ENCODE peak calls at places on chromosomes 6 and 20, in four cellular contexts. B is GM12865, C is body of pancreas, X is tibial nerve. F is an unnamed sample.

GRCh38 chr20:43748274-43748673 is 21.5 kb upstream of the GTSF1L start:
- DNase-seq in X (no peak), C (no peak), B (no peak), F (no peak)

GRCh38 chr6:73516712-73517489 is 3.9 kb downstream of the EEF1A1 start:
- DNase-seq in X (no peak), B (peak), C (no peak), F (no peak)

GRCh38 chr6:6972456-6972855 is 135.3 kb upstream of the RREB1 start:
- DNase-seq in B (no peak), C (no peak), X (no peak), F (no peak)

GRCh38 chr20:44709797-44710196 is 5.4 kb upstream of the CCN5 start:
- DNase-seq in B (no peak), C (no peak), X (no peak), F (no peak)

GRCh38 chr6:152750694-152751093 is at the start of gene VIP:
- DNase-seq in C (no peak), B (peak), X (no peak), F (no peak)

GRCh38 chr6:83867527-83868161 is 8.2 kb downstream of the CYB5R4 start:
- DNase-seq in C (peak), X (peak), B (peak), F (peak)

GRCh38 chr6:5537132-5537531 is 275.8 kb downstream of the FARS2 start:
- DNase-seq in C (no peak), X (no peak), B (no peak), F (no peak)

GRCh38 chr6:8579372-8579771 is 144.0 kb upstream of the SLC35B3 start:
- DNase-seq in C (no peak), X (no peak), B (no peak), F (no peak)

GRCh38 chr20:45011108-45011526 is 44.8 kb downstream of the STK4 start:
- DNase-seq in X (peak), B (peak), C (peak), F (no peak)

GRCh38 chr6:169212436-169212835 is 41.2 kb downstream of the THBS2 start:
- DNase-seq in X (no peak), C (no peak), B (no peak), F (no peak)

GRCh38 chr20:63491635-63492230 is 7.2 kb downstream of the EEF1A2 start:
- DNase-seq in B (no peak), X (no peak), C (no peak), F (no peak)

GRCh38 chr6:167661456-167662103 is 165.1 kb upstream of the AFDN start:
- DNase-seq in B (no peak), C (peak), X (no peak), F (no peak)

GRCh38 chr6:20673458-20673857 is 139.2 kb downstream of the CDKAL1 start:
- DNase-seq in B (no peak), C (no peak), X (no peak), F (no peak)

GRCh38 chr6:100685747-100686146 is 195.4 kb downstream of the ASCC3 start:
- DNase-seq in B (no peak), C (no peak), X (no peak), F (no peak)

GRCh38 chr20:51507357-51508036 is 35.0 kb downstream of the NFATC2 start:
- DNase-seq in X (no peak), C (no peak), B (no peak), F (no peak)

GRCh38 chr6:118745156-118745555 is 93.8 kb upstream of the CEP85L start:
- DNase-seq in X (no peak), C (no peak), B (no peak), F (no peak)